ENCODE peak calls at places on chromosome 6, in five cellular contexts. One of them, this sample, is unnamed. For H3K4me1, the result is how much of the 10 kb centered on the place peaks cover.

GRCh38 chr6:111653434-111653833 is 47.8 kb upstream of the TRAF3IP2 start:
- DNase-seq in transverse colon: no peak
- DNase-seq in CD4-positive, CD25-positive, alpha-beta regulatory T cell: no peak
- DNase-seq in psoas muscle: no peak
- DNase-seq in prostate gland: no peak
- DNase-seq in this sample: no peak

GRCh38 chr6:148998704-148999103 is 251.9 kb downstream of the UST start:
- DNase-seq in transverse colon: no peak
- DNase-seq in CD4-positive, CD25-positive, alpha-beta regulatory T cell: no peak
- DNase-seq in psoas muscle: no peak
- DNase-seq in prostate gland: no peak
- DNase-seq in this sample: no peak

GRCh38 chr6:12291785-12292604 is 1.8 kb downstream of the EDN1 start:
- DNase-seq in transverse colon: peak
- DNase-seq in CD4-positive, CD25-positive, alpha-beta regulatory T cell: no peak
- DNase-seq in psoas muscle: no peak
- DNase-seq in prostate gland: no peak
- DNase-seq in this sample: no peak

GRCh38 chr6:128518531-128519131 is 1.8 kb downstream of the PTPRK start:
- DNase-seq in transverse colon: no peak
- DNase-seq in CD4-positive, CD25-positive, alpha-beta regulatory T cell: peak
- DNase-seq in psoas muscle: no peak
- DNase-seq in prostate gland: no peak
- DNase-seq in this sample: no peak

GRCh38 chr6:99432877-99433276 is 7.8 kb upstream of the PNISR start:
- DNase-seq in transverse colon: no peak
- DNase-seq in CD4-positive, CD25-positive, alpha-beta regulatory T cell: no peak
- DNase-seq in psoas muscle: no peak
- DNase-seq in prostate gland: no peak
- DNase-seq in this sample: no peak

GRCh38 chr6:42163941-42164340 is 9.2 kb upstream of the GUCA1A start:
- DNase-seq in transverse colon: no peak
- DNase-seq in CD4-positive, CD25-positive, alpha-beta regulatory T cell: no peak
- DNase-seq in psoas muscle: no peak
- DNase-seq in prostate gland: no peak
- DNase-seq in this sample: no peak

GRCh38 chr6:137493218-137494038 is 766 bp downstream of the OLIG3 start:
- DNase-seq in transverse colon: no peak
- DNase-seq in CD4-positive, CD25-positive, alpha-beta regulatory T cell: peak
- DNase-seq in psoas muscle: peak
- DNase-seq in prostate gland: no peak
- DNase-seq in this sample: no peak

GRCh38 chr6:19806971-19807396 is 30.2 kb upstream of the ID4 start:
- DNase-seq in transverse colon: no peak
- DNase-seq in CD4-positive, CD25-positive, alpha-beta regulatory T cell: no peak
- DNase-seq in psoas muscle: no peak
- DNase-seq in prostate gland: no peak
- DNase-seq in this sample: no peak

GRCh38 chr6:113356139-113356538 is 501.0 kb upstream of the MARCKS start:
- DNase-seq in transverse colon: no peak
- DNase-seq in CD4-positive, CD25-positive, alpha-beta regulatory T cell: no peak
- DNase-seq in psoas muscle: no peak
- DNase-seq in prostate gland: no peak
- DNase-seq in this sample: no peak
- H3K4me1 ChIP-seq in transverse colon: under half
- H3K4me1 ChIP-seq in CD4-positive, CD25-positive, alpha-beta regulatory T cell: under half
- H3K4me1 ChIP-seq in psoas muscle: under half
- H3K4me1 ChIP-seq in prostate gland: under half
- H3K4me1 ChIP-seq in this sample: under half

GRCh38 chr6:33744895-33745546 is 1.7 kb downstream of the IP6K3 start:
- DNase-seq in transverse colon: peak
- DNase-seq in CD4-positive, CD25-positive, alpha-beta regulatory T cell: no peak
- DNase-seq in psoas muscle: peak
- DNase-seq in prostate gland: peak
- DNase-seq in this sample: peak
- H3K4me1 ChIP-seq in transverse colon: under half
- H3K4me1 ChIP-seq in CD4-positive, CD25-positive, alpha-beta regulatory T cell: under half
- H3K4me1 ChIP-seq in psoas muscle: under half
- H3K4me1 ChIP-seq in prostate gland: under half
- H3K4me1 ChIP-seq in this sample: under half

DNA sequence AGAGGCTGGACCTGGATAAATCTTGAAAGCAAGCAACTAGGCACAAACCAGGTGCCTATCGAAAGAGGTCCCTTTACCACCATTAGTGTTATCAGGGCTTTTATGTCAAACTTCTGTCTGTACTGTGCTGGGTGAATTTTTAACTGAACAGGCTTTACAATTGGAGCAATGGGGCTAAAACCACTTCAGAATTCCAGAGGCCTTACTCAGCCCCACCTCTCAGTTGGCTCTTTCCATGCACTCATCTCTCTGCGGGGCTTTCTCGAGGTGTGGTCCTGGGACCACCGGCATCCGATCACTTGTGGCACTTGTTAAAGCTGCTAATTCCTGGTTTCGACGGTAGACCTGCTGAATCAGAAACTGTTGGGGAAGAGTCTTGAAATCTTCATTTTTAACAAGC is 232.5 kb downstream of the SOX4 start:
- DNase-seq in transverse colon: no peak
- DNase-seq in CD4-positive, CD25-positive, alpha-beta regulatory T cell: no peak
- DNase-seq in psoas muscle: no peak
- DNase-seq in prostate gland: no peak
- DNase-seq in this sample: no peak
- H3K4me1 ChIP-seq in transverse colon: under half
- H3K4me1 ChIP-seq in CD4-positive, CD25-positive, alpha-beta regulatory T cell: under half
- H3K4me1 ChIP-seq in psoas muscle: under half
- H3K4me1 ChIP-seq in prostate gland: under half
- H3K4me1 ChIP-seq in this sample: under half

GRCh38 chr6:158758464-158758863 is 60.7 kb downstream of the EZR start:
- DNase-seq in transverse colon: no peak
- DNase-seq in CD4-positive, CD25-positive, alpha-beta regulatory T cell: no peak
- DNase-seq in psoas muscle: no peak
- DNase-seq in prostate gland: no peak
- DNase-seq in this sample: no peak
- H3K4me1 ChIP-seq in transverse colon: under half
- H3K4me1 ChIP-seq in CD4-positive, CD25-positive, alpha-beta regulatory T cell: under half
- H3K4me1 ChIP-seq in psoas muscle: under half
- H3K4me1 ChIP-seq in prostate gland: under half
- H3K4me1 ChIP-seq in this sample: under half

GRCh38 chr6:34301408-34301807 is 52.6 kb upstream of the SMIM29 start:
- DNase-seq in transverse colon: no peak
- DNase-seq in CD4-positive, CD25-positive, alpha-beta regulatory T cell: no peak
- DNase-seq in psoas muscle: peak
- DNase-seq in prostate gland: no peak
- DNase-seq in this sample: no peak

GRCh38 chr6:34300332-34300751 is 51.5 kb upstream of the SMIM29 start:
- DNase-seq in transverse colon: no peak
- DNase-seq in CD4-positive, CD25-positive, alpha-beta regulatory T cell: no peak
- DNase-seq in psoas muscle: no peak
- DNase-seq in prostate gland: no peak
- DNase-seq in this sample: no peak

GRCh38 chr6:34302929-34303328 is 54.1 kb upstream of the SMIM29 start:
- DNase-seq in transverse colon: no peak
- DNase-seq in CD4-positive, CD25-positive, alpha-beta regulatory T cell: no peak
- DNase-seq in psoas muscle: no peak
- DNase-seq in prostate gland: no peak
- DNase-seq in this sample: no peak

GRCh38 chr6:34295721-34296120 is 46.9 kb upstream of the SMIM29 start:
- DNase-seq in transverse colon: no peak
- DNase-seq in CD4-positive, CD25-positive, alpha-beta regulatory T cell: peak
- DNase-seq in psoas muscle: no peak
- DNase-seq in prostate gland: no peak
- DNase-seq in this sample: no peak

DNA sequence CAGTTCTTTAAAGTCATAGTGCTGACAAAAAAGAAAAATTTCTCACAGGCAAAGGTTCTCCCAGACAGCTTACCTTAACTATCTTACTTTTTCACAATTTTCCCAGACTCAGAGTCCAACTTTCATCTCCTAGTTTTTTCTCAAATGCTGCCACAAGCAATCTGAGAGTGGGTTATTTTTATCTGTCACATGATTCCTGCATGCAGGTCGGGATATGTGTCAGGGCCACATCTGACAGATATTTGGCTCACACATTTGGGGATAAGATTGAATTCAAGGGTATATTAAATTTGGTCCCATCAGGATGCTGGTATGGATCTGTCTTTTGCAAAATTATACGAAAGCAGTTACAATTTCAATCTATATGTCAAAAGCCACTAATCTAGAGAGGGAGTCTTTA is 50.1 kb upstream of the SMIM29 start:
- DNase-seq in transverse colon: no peak
- DNase-seq in CD4-positive, CD25-positive, alpha-beta regulatory T cell: no peak
- DNase-seq in psoas muscle: no peak
- DNase-seq in prostate gland: no peak
- DNase-seq in this sample: no peak
- H3K4me1 ChIP-seq in transverse colon: under half
- H3K4me1 ChIP-seq in CD4-positive, CD25-positive, alpha-beta regulatory T cell: under half
- H3K4me1 ChIP-seq in psoas muscle: half or more
- H3K4me1 ChIP-seq in prostate gland: under half
- H3K4me1 ChIP-seq in this sample: under half

GRCh38 chr6:160520043-160520904 is 143.8 kb downstream of the LPA start:
- DNase-seq in transverse colon: peak
- DNase-seq in CD4-positive, CD25-positive, alpha-beta regulatory T cell: peak
- DNase-seq in psoas muscle: peak
- DNase-seq in prostate gland: peak
- DNase-seq in this sample: no peak
- H3K4me1 ChIP-seq in transverse colon: under half
- H3K4me1 ChIP-seq in CD4-positive, CD25-positive, alpha-beta regulatory T cell: under half
- H3K4me1 ChIP-seq in psoas muscle: under half
- H3K4me1 ChIP-seq in prostate gland: under half
- H3K4me1 ChIP-seq in this sample: under half